ENCODE peak calls at places on chromosomes 5 and 9, in ten cellular contexts. Q, Y, J, L, H, X, A, K, B and R are unnamed samples.

GRCh38 chr9:89477811-89478583 is 19.9 kb downstream of the SEMA4D start:
- DNase-seq in Q (no peak), Y (no peak), J (peak), L (peak), H (peak), X (no peak), A (no peak), K (peak), B (no peak), R (peak)

GRCh38 chr5:2748841-2749513 is 2.5 kb downstream of the IRX2 start:
- DNase-seq in Q (no peak), Y (peak), J (no peak), L (no peak), H (no peak), X (no peak), A (no peak), K (no peak), B (no peak), R (no peak)

GRCh38 chr9:111940697-111941096 is 44.1 kb downstream of the UGCG start:
- DNase-seq in Q (no peak), Y (no peak), J (peak), L (peak), H (no peak), X (no peak), A (no peak), K (no peak), B (no peak), R (no peak)

GRCh38 chr5:156444737-156445136 is 117.8 kb downstream of the SGCD start:
- DNase-seq in Q (no peak), Y (no peak), J (no peak), L (no peak), H (no peak), X (no peak), A (no peak), K (no peak), B (no peak), R (no peak)

GRCh38 chr9:79020266-79020665 is 551.5 kb upstream of the TLE4 start:
- DNase-seq in Q (no peak), Y (no peak), J (no peak), L (peak), H (no peak), X (no peak), A (no peak), K (no peak), B (no peak), R (no peak)

GRCh38 chr5:113202904-113203716 is 226.5 kb downstream of the DCP2 start:
- DNase-seq in Q (peak), Y (peak), J (peak), L (peak), H (peak), X (no peak), A (no peak), K (peak), B (no peak), R (peak)

GRCh38 chr5:160467555-160468418 is 46.1 kb downstream of the PTTG1 start:
- DNase-seq in Q (peak), Y (peak), J (peak), L (peak), H (peak), X (peak), A (no peak), K (peak), B (no peak), R (no peak)

GRCh38 chr5:138930371-138931097 is 55.4 kb upstream of the LRRTM2 start:
- DNase-seq in Q (no peak), Y (no peak), J (no peak), L (no peak), H (no peak), X (no peak), A (no peak), K (no peak), B (no peak), R (no peak)

GRCh38 chr5:171494452-171495121 is 75.1 kb downstream of the FGF18 start:
- DNase-seq in Q (peak), Y (peak), J (peak), L (peak), H (peak), X (peak), A (peak), K (no peak), B (peak), R (peak)

DNA sequence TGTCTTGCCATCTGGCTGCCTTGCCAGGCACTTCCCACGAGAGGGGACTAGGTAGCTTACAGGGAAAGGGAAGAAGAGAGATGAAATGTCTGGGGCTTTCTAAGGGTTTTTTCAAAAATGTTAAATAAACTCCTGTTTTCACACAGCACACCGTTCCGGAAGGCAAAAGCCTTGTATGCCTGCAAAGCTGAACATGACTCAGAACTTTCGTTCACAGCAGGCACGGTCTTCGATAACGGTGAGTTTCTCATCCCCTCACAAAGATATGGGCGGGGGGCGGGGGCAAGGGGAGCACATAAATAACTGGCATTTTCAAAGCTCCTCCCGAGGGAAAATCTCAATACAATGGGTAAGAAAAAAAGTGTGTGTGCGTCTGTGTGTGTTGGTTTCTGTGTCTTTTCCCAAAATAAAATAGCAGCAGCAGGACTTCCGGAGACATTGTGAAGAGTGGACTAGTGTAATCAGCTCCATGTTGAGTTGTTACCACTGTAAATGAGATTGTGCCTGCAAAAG is 189.6 kb downstream of the NR3C1 start:
- DNase-seq in Q (no peak), Y (no peak), J (peak), L (peak), H (no peak), X (no peak), A (no peak), K (no peak), B (no peak), R (no peak)
- TF ChIP-seq CTCF in Q (no peak), Y (no peak), J (no peak), L (no peak), H (no peak), X (peak), A (no peak), K (no peak), B (no peak), R (no peak)

GRCh38 chr5:36150676-36151433 is 832 bp downstream of the LMBRD2 start:
- DNase-seq in Q (peak), Y (peak), J (peak), L (peak), H (no peak), X (peak), A (no peak), K (no peak), B (no peak), R (peak)

GRCh38 chr5:36153299-36153677 is 1.4 kb downstream of the SKP2 start:
- DNase-seq in Q (no peak), Y (no peak), J (no peak), L (no peak), H (no peak), X (no peak), A (no peak), K (no peak), B (no peak), R (no peak)

GRCh38 chr5:36153727-36154126 is 1.8 kb downstream of the SKP2 start:
- DNase-seq in Q (no peak), Y (no peak), J (no peak), L (no peak), H (no peak), X (no peak), A (no peak), K (no peak), B (no peak), R (no peak)

GRCh38 chr5:36152324-36153298 is 700 bp downstream of the SKP2 start:
- DNase-seq in Q (no peak), Y (peak), J (peak), L (peak), H (no peak), X (peak), A (no peak), K (no peak), B (no peak), R (peak)

GRCh38 chr5:36151434-36152323 is at the start of the genes LMBRD2 and SKP2:
- DNase-seq in Q (peak), Y (peak), J (peak), L (peak), H (peak), X (peak), A (peak), K (peak), B (peak), R (peak)
- TF ChIP-seq CTCF in Q (no peak), Y (no peak), J (no peak), L (no peak), H (no peak), X (no peak), A (no peak), K (peak), B (no peak), R (no peak)

GRCh38 chr5:177576169-177576568 is 15.8 kb upstream of the TMED9 start:
- DNase-seq in Q (no peak), Y (peak), J (no peak), L (no peak), H (no peak), X (no peak), A (no peak), K (no peak), B (no peak), R (no peak)
- TF ChIP-seq CTCF in Q (no peak), Y (peak), J (no peak), L (no peak), H (no peak), X (no peak), A (no peak), K (no peak), B (no peak), R (no peak)

DNA sequence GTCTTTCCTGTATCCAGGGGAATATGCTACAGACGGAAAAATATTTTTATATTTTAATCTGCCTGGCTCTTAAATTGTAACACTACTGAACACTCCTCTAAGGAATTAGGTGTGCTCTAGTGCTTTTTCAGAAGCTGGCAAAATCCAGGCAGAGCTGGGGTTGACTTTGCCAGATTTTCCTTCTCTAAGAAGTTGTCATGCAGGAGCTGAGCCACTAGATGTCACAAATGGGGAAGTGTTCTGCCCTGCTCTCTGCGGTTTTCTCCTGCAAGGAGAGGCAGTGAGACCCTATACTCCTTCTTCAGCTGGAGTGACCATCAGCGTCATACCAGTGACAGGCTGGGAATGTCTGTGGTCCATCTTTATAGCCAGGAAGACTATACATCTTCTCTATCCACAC is 112.5 kb downstream of the HAPLN1 start:
- DNase-seq in Q (no peak), Y (peak), J (peak), L (peak), H (no peak), X (peak), A (no peak), K (no peak), B (no peak), R (peak)
- TF ChIP-seq CTCF in Q (no peak), Y (peak), J (peak), L (peak), H (no peak), X (peak), A (peak), K (no peak), B (peak), R (peak)